ENCODE peak calls at places on chromosomes 6 and 20, in six cellular contexts. One of them, this sample, is unnamed.

GRCh38 chr20:59825944-59826759 is 107.3 kb downstream of the SYCP2 start:
- DNase-seq in GM20000: no peak
- DNase-seq in fibroblast of the aortic adventitia: no peak
- DNase-seq in breast epithelium: peak; percentile 43
- DNase-seq in fibroblast of pulmonary artery: no peak
- DNase-seq in adrenal gland: no peak
- DNase-seq in this sample: peak; percentile 83

GRCh38 chr20:3980260-3981131 is 34.9 kb downstream of the RNF24 start:
- DNase-seq in breast epithelium: no peak
- DNase-seq in adrenal gland: peak; percentile 69
- DNase-seq in fibroblast of the aortic adventitia: peak; percentile 78
- DNase-seq in GM20000: no peak
- DNase-seq in fibroblast of pulmonary artery: peak; percentile 50
- DNase-seq in this sample: no peak

GRCh38 chr6:158414900-158415299 is 102.6 kb downstream of the TULP4 start:
- DNase-seq in fibroblast of pulmonary artery: peak; percentile 86
- DNase-seq in GM20000: no peak
- DNase-seq in adrenal gland: no peak
- DNase-seq in breast epithelium: no peak
- DNase-seq in fibroblast of the aortic adventitia: peak; percentile 65
- DNase-seq in this sample: no peak

GRCh38 chr20:34583524-34583923 is 25.0 kb downstream of the MAP1LC3A start:
- DNase-seq in fibroblast of pulmonary artery: no peak
- DNase-seq in GM20000: no peak
- DNase-seq in fibroblast of the aortic adventitia: no peak
- DNase-seq in adrenal gland: no peak
- DNase-seq in breast epithelium: no peak
- DNase-seq in this sample: peak; percentile 75

GRCh38 chr6:4480788-4481725 is 295.1 kb upstream of the CDYL start:
- DNase-seq in adrenal gland: no peak
- DNase-seq in GM20000: no peak
- DNase-seq in fibroblast of the aortic adventitia: peak; percentile 35
- DNase-seq in fibroblast of pulmonary artery: peak; percentile 45
- DNase-seq in breast epithelium: no peak
- DNase-seq in this sample: no peak

GRCh38 chr6:82984720-82985119 is 80.9 kb downstream of the UBE3D start:
- DNase-seq in adrenal gland: no peak
- DNase-seq in fibroblast of pulmonary artery: no peak
- DNase-seq in GM20000: no peak
- DNase-seq in fibroblast of the aortic adventitia: no peak
- DNase-seq in breast epithelium: no peak
- DNase-seq in this sample: no peak

GRCh38 chr20:56861590-56861989 is 232.5 kb downstream of the TFAP2C start:
- DNase-seq in GM20000: no peak
- DNase-seq in fibroblast of the aortic adventitia: no peak
- DNase-seq in breast epithelium: no peak
- DNase-seq in adrenal gland: no peak
- DNase-seq in fibroblast of pulmonary artery: no peak
- DNase-seq in this sample: no peak

GRCh38 chr6:42030585-42031506 is 19.5 kb upstream of the TAF8 start:
- DNase-seq in adrenal gland: no peak
- DNase-seq in fibroblast of the aortic adventitia: peak; percentile 36
- DNase-seq in breast epithelium: no peak
- DNase-seq in fibroblast of pulmonary artery: peak; percentile 69
- DNase-seq in GM20000: no peak
- DNase-seq in this sample: no peak

GRCh38 chr20:5170341-5170740 is 43.5 kb downstream of the CDS2 start:
- DNase-seq in fibroblast of the aortic adventitia: no peak
- DNase-seq in fibroblast of pulmonary artery: no peak
- DNase-seq in GM20000: no peak
- DNase-seq in adrenal gland: no peak
- DNase-seq in breast epithelium: no peak
- DNase-seq in this sample: no peak

GRCh38 chr20:18276821-18277220 is 11.5 kb upstream of the ZNF133 start:
- DNase-seq in breast epithelium: peak; percentile 69
- DNase-seq in fibroblast of the aortic adventitia: peak; percentile 76
- DNase-seq in fibroblast of pulmonary artery: peak; percentile 76
- DNase-seq in GM20000: peak; percentile 63
- DNase-seq in adrenal gland: peak; percentile 76
- DNase-seq in this sample: peak; percentile 88

GRCh38 chr6:149440735-149441662 is 40.9 kb downstream of the SUMO4 start:
- DNase-seq in fibroblast of the aortic adventitia: no peak
- DNase-seq in fibroblast of pulmonary artery: no peak
- DNase-seq in GM20000: no peak
- DNase-seq in breast epithelium: no peak
- DNase-seq in adrenal gland: peak; percentile 42
- DNase-seq in this sample: no peak

GRCh38 chr6:42279144-42279781 is 61.6 kb upstream of the MRPS10 start:
- DNase-seq in adrenal gland: peak; percentile 62
- DNase-seq in GM20000: no peak
- DNase-seq in fibroblast of pulmonary artery: peak; percentile 48
- DNase-seq in breast epithelium: no peak
- DNase-seq in fibroblast of the aortic adventitia: peak; percentile 70
- DNase-seq in this sample: no peak

GRCh38 chr6:45741437-45742166 is 274.1 kb downstream of the CLIC5 start:
- DNase-seq in fibroblast of the aortic adventitia: peak; percentile 77
- DNase-seq in GM20000: peak; percentile 24
- DNase-seq in breast epithelium: no peak
- DNase-seq in adrenal gland: no peak
- DNase-seq in fibroblast of pulmonary artery: peak; percentile 22
- DNase-seq in this sample: no peak

DNA sequence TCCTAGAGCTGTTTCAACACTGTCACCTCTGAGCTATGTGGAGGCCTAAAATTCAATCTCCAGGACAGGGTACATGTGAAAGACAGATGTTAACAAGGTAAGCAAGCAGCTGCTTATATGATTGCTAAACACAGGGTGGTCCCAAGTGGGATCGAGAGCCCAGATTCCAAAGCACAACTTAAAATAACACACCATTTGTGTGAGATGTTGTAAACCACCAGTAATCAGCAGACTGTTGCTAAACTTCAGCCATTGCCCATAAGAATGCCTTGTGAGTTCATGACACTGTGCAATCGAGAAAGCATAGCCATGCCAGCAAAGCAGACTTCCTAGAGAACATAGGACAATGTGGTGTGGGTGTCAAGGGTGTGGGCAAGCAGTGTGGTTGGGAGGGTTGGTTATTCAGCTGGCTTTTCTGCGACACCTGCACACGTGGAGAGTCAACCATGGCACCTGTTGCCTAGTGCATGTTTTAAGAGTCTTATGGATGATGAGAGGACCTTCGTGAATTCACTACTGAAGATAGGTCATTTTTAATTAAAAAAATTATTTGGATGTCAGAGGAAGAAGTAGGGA is 16.1 kb upstream of the CALHM6 start:
- DNase-seq in GM20000: no peak
- DNase-seq in fibroblast of pulmonary artery: no peak
- DNase-seq in breast epithelium: no peak
- DNase-seq in adrenal gland: no peak
- DNase-seq in fibroblast of the aortic adventitia: no peak
- DNase-seq in this sample: no peak
- TF ChIP-seq CTCF in GM20000: no peak
- TF ChIP-seq CTCF in fibroblast of pulmonary artery: no peak
- TF ChIP-seq CTCF in breast epithelium: no peak
- TF ChIP-seq CTCF in adrenal gland: no peak
- TF ChIP-seq CTCF in fibroblast of the aortic adventitia: no peak
- TF ChIP-seq CTCF in this sample: no peak

GRCh38 chr6:138036955-138037592 is 70.1 kb downstream of the PERP start:
- DNase-seq in fibroblast of pulmonary artery: no peak
- DNase-seq in breast epithelium: no peak
- DNase-seq in adrenal gland: no peak
- DNase-seq in GM20000: no peak
- DNase-seq in fibroblast of the aortic adventitia: no peak
- DNase-seq in this sample: no peak

GRCh38 chr6:138032571-138032970 is 74.6 kb downstream of the PERP start:
- DNase-seq in GM20000: no peak
- DNase-seq in fibroblast of the aortic adventitia: no peak
- DNase-seq in fibroblast of pulmonary artery: no peak
- DNase-seq in breast epithelium: no peak
- DNase-seq in adrenal gland: no peak
- DNase-seq in this sample: no peak

GRCh38 chr6:138036111-138036510 is 71.1 kb downstream of the PERP start:
- DNase-seq in fibroblast of the aortic adventitia: no peak
- DNase-seq in fibroblast of pulmonary artery: no peak
- DNase-seq in adrenal gland: no peak
- DNase-seq in breast epithelium: no peak
- DNase-seq in GM20000: no peak
- DNase-seq in this sample: no peak

GRCh38 chr6:138034229-138034628 is 73.0 kb downstream of the PERP start:
- DNase-seq in breast epithelium: no peak
- DNase-seq in adrenal gland: no peak
- DNase-seq in fibroblast of the aortic adventitia: no peak
- DNase-seq in GM20000: no peak
- DNase-seq in fibroblast of pulmonary artery: no peak
- DNase-seq in this sample: no peak

DNA sequence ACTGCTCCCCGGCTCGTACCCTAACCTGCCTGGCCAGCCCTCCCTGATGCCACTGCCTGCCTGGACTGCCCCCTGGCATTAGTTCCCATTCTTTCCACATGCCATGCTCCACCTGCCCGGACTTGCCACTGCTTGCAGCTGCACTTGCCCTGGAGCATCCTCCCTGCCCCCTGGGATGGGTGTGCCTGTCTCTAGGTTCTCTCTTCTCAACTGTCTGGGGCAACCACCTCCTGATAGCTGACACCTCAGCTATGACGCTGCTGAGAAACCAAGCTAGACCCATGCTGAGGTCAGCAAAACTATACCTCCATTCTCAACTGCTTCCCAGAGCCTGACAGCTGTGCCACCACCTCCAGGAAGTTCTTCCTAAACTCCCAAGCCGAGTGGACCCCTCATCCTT is 72.1 kb downstream of the PERP start:
- DNase-seq in GM20000: no peak
- DNase-seq in fibroblast of pulmonary artery: no peak
- DNase-seq in fibroblast of the aortic adventitia: no peak
- DNase-seq in adrenal gland: no peak
- DNase-seq in breast epithelium: no peak
- DNase-seq in this sample: no peak
- TF ChIP-seq CTCF in GM20000: no peak
- TF ChIP-seq CTCF in fibroblast of pulmonary artery: no peak
- TF ChIP-seq CTCF in fibroblast of the aortic adventitia: no peak
- TF ChIP-seq CTCF in adrenal gland: no peak
- TF ChIP-seq CTCF in breast epithelium: no peak
- TF ChIP-seq CTCF in this sample: no peak

DNA sequence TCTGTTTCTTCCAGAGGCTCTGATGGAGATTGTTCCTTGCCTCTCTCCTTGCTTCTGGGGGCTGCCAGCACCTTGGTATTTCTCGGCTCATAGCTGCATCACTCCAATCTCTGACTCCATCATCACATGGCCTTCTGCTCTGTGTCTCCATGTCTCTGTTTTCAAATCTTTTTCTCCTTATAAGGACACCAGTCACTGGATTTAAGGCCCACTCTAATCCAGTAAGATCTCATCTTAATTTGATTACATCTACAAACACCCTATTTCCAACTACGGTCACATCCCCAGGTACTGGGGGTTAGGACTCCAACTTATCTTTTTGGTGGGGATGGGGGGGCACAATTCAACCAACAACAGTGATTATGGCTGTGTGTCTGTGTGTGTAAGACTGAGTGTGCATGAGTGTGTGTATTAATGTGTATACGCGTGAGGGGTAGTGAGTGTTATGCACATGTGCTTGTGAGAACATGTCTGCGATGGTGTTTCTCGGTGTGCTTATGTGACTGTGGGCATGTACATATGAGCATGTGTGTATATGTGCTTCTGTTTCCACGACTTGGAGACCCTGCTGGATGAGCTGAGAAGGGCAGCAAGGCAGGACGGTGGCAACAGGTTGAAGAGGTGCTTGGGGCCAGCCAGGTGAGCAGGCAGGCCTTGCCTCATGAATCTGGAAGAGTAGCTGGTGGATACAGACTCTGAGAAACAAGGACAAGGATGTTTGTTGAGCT is 130.5 kb downstream of the MRPL14 start:
- DNase-seq in adrenal gland: no peak
- DNase-seq in breast epithelium: no peak
- DNase-seq in fibroblast of the aortic adventitia: no peak
- DNase-seq in fibroblast of pulmonary artery: no peak
- DNase-seq in GM20000: no peak
- DNase-seq in this sample: no peak
- TF ChIP-seq CTCF in adrenal gland: no peak
- TF ChIP-seq CTCF in breast epithelium: no peak
- TF ChIP-seq CTCF in fibroblast of the aortic adventitia: no peak
- TF ChIP-seq CTCF in fibroblast of pulmonary artery: no peak
- TF ChIP-seq CTCF in GM20000: no peak
- TF ChIP-seq CTCF in this sample: no peak

DNA sequence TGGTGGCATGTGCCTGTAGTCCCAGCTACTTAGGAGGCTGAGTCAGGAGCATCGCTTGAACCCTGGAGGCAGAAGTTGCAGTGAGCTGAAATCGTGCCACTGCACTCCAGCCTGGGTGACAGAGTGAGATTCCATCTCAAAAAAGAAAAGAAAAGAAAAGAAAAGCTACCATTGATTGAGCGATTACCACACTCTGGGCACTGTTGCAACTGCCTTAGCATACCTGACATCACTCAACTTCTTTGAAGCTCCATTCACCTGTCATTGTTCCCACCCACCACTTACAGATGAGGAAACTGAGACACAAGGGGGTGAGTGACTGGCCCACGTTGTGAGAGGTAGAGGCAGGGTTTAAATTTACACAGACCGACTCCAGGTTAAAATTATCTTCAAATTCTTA is 442.1 kb upstream of the SULF2 start:
- DNase-seq in fibroblast of the aortic adventitia: no peak
- DNase-seq in adrenal gland: no peak
- DNase-seq in GM20000: no peak
- DNase-seq in breast epithelium: no peak
- DNase-seq in fibroblast of pulmonary artery: no peak
- DNase-seq in this sample: no peak
- TF ChIP-seq CTCF in fibroblast of the aortic adventitia: no peak
- TF ChIP-seq CTCF in adrenal gland: no peak
- TF ChIP-seq CTCF in GM20000: no peak
- TF ChIP-seq CTCF in breast epithelium: no peak
- TF ChIP-seq CTCF in fibroblast of pulmonary artery: no peak
- TF ChIP-seq CTCF in this sample: no peak

DNA sequence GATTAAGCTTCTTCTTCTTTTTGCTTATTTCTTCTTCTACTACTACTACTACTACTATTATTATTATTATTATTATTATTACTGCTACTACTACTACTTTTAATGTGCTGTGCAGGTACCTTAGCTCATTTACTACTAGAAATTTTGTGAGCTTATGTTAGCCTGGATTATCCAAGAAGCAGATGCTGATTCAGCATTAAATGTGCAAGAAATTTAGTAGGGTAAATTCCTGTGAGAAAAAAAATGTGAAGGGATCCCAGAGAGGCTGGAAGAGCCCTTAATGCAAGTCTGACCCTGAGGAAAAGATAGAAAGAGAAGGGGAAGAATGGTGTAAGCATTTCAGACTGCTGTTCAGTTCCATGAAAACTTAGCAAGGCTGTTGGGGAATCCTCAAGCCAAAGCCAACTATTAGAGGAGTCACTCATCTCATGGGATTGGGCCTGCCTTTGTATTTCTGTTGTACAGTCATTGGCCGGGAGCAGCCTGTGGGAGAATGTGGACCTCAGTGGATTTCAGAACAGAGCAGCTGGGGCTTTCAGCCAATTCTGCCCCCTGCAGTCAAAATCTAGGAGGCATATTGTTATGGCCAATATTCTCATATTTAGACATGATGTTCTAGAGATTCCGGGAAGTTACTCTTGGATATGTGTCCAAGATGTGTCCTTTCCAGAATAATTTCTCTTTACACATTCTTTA is 37.2 kb upstream of the TSPYL1 start:
- DNase-seq in GM20000: no peak
- DNase-seq in fibroblast of the aortic adventitia: peak; percentile 60
- DNase-seq in adrenal gland: peak; percentile 28
- DNase-seq in fibroblast of pulmonary artery: no peak
- DNase-seq in breast epithelium: no peak
- DNase-seq in this sample: no peak
- TF ChIP-seq CTCF in GM20000: no peak
- TF ChIP-seq CTCF in fibroblast of the aortic adventitia: peak; percentile 3
- TF ChIP-seq CTCF in adrenal gland: peak; percentile 20
- TF ChIP-seq CTCF in fibroblast of pulmonary artery: no peak
- TF ChIP-seq CTCF in breast epithelium: no peak
- TF ChIP-seq CTCF in this sample: no peak

This sample was measured in osteocyte.